ENCODE peak calls at places on chromosomes 12 and 14, in four cellular contexts. One of them, this sample, is unnamed. For H3K4me1, the result is how much of the 10 kb centered on the place peaks cover.

GRCh38 chr14:63986789-63987533 is 134.2 kb downstream of the SYNE2 start:
- DNase-seq in CD8-positive, alpha-beta T cell: no peak
- DNase-seq in hepatocyte: peak
- DNase-seq in K562: no peak
- DNase-seq in this sample: no peak

GRCh38 chr14:56137842-56138241 is 19.6 kb downstream of the PELI2 start:
- DNase-seq in CD8-positive, alpha-beta T cell: no peak
- DNase-seq in hepatocyte: no peak
- DNase-seq in K562: no peak
- DNase-seq in this sample: no peak

GRCh38 chr12:71865166-71865713 is 25.7 kb downstream of the TBC1D15 start:
- DNase-seq in hepatocyte: no peak
- DNase-seq in CD8-positive, alpha-beta T cell: no peak
- DNase-seq in K562: no peak
- DNase-seq in this sample: no peak

GRCh38 chr12:27906658-27907473 is 65.7 kb downstream of the PTHLH start:
- DNase-seq in hepatocyte: peak
- DNase-seq in CD8-positive, alpha-beta T cell: no peak
- DNase-seq in K562: peak
- DNase-seq in this sample: no peak

GRCh38 chr12:53983580-53984572 is 1.1 kb upstream of the HOXC10 start:
- DNase-seq in hepatocyte: no peak
- DNase-seq in K562: no peak
- DNase-seq in CD8-positive, alpha-beta T cell: no peak
- DNase-seq in this sample: no peak

GRCh38 chr12:110102255-110102654 is 21.9 kb upstream of the IFT81 start:
- DNase-seq in K562: peak
- DNase-seq in CD8-positive, alpha-beta T cell: peak
- DNase-seq in hepatocyte: peak
- DNase-seq in this sample: no peak

GRCh38 chr14:103621860-103622259 is 7.2 kb upstream of the KLC1 start:
- DNase-seq in hepatocyte: no peak
- DNase-seq in CD8-positive, alpha-beta T cell: no peak
- DNase-seq in K562: no peak
- DNase-seq in this sample: no peak

GRCh38 chr14:90810808-90811207 is 5.4 kb downstream of the TTC7B start:
- DNase-seq in hepatocyte: no peak
- DNase-seq in CD8-positive, alpha-beta T cell: no peak
- DNase-seq in K562: no peak
- DNase-seq in this sample: no peak

GRCh38 chr14:97266653-97267052 is 469.5 kb downstream of the VRK1 start:
- DNase-seq in CD8-positive, alpha-beta T cell: no peak
- DNase-seq in hepatocyte: peak
- DNase-seq in K562: no peak
- DNase-seq in this sample: no peak

GRCh38 chr12:132178314-132178713 is 34.1 kb downstream of the NOC4L start:
- DNase-seq in CD8-positive, alpha-beta T cell: no peak
- DNase-seq in hepatocyte: no peak
- DNase-seq in K562: no peak
- DNase-seq in this sample: no peak

GRCh38 chr14:100713720-100714119 is 13.0 kb upstream of the DLK1 start:
- DNase-seq in K562: no peak
- DNase-seq in CD8-positive, alpha-beta T cell: no peak
- DNase-seq in hepatocyte: no peak
- DNase-seq in this sample: no peak

GRCh38 chr12:132276066-132276719 is 53.2 kb downstream of the GALNT9 start:
- DNase-seq in K562: no peak
- DNase-seq in CD8-positive, alpha-beta T cell: no peak
- DNase-seq in hepatocyte: no peak
- DNase-seq in this sample: no peak

GRCh38 chr12:48818831-48819590 is 715 bp downstream of the CACNB3 start:
- DNase-seq in hepatocyte: peak
- DNase-seq in K562: no peak
- DNase-seq in CD8-positive, alpha-beta T cell: peak
- DNase-seq in this sample: no peak

GRCh38 chr12:25074113-25074512 is 120.8 kb downstream of the DNAI7 start:
- DNase-seq in K562: no peak
- DNase-seq in CD8-positive, alpha-beta T cell: no peak
- DNase-seq in hepatocyte: no peak
- DNase-seq in this sample: no peak

GRCh38 chr14:49617846-49618519 is 2.4 kb downstream of the RPL36AL start:
- DNase-seq in CD8-positive, alpha-beta T cell: no peak
- DNase-seq in hepatocyte: no peak
- DNase-seq in K562: no peak
- DNase-seq in this sample: no peak

GRCh38 chr12:45629292-45629691 is 100.2 kb upstream of the ARID2 start:
- DNase-seq in K562: no peak
- DNase-seq in CD8-positive, alpha-beta T cell: no peak
- DNase-seq in hepatocyte: no peak
- DNase-seq in this sample: no peak

GRCh38 chr14:64170190-64170589 is 124.0 kb downstream of the ESR2 start:
- DNase-seq in CD8-positive, alpha-beta T cell: no peak
- DNase-seq in hepatocyte: no peak
- DNase-seq in K562: no peak
- DNase-seq in this sample: no peak

GRCh38 chr14:50608302-50608851 is 48.4 kb downstream of the ATL1 start:
- DNase-seq in K562: no peak
- DNase-seq in hepatocyte: no peak
- DNase-seq in CD8-positive, alpha-beta T cell: no peak
- DNase-seq in this sample: no peak

GRCh38 chr14:26448181-26448855 is 149.5 kb downstream of the NOVA1 start:
- DNase-seq in hepatocyte: no peak
- DNase-seq in K562: no peak
- DNase-seq in CD8-positive, alpha-beta T cell: no peak
- DNase-seq in this sample: peak

GRCh38 chr14:71931492-71932228 is 569 bp upstream of the RGS6 start:
- DNase-seq in hepatocyte: no peak
- DNase-seq in CD8-positive, alpha-beta T cell: no peak
- DNase-seq in K562: no peak
- DNase-seq in this sample: no peak

GRCh38 chr12:65292241-65292640 is 13.8 kb downstream of the MSRB3 start:
- DNase-seq in hepatocyte: no peak
- DNase-seq in K562: no peak
- DNase-seq in CD8-positive, alpha-beta T cell: no peak
- DNase-seq in this sample: no peak

GRCh38 chr12:53046655-53047220 is 3.1 kb upstream of the TNS2 start:
- DNase-seq in CD8-positive, alpha-beta T cell: peak
- DNase-seq in hepatocyte: no peak
- DNase-seq in K562: peak
- DNase-seq in this sample: no peak

GRCh38 chr12:90067791-90068190 is 359.2 kb upstream of the ATP2B1 start:
- DNase-seq in K562: no peak
- DNase-seq in hepatocyte: no peak
- DNase-seq in CD8-positive, alpha-beta T cell: no peak
- DNase-seq in this sample: no peak

GRCh38 chr12:65306603-65307501 is 28.4 kb downstream of the MSRB3 start:
- DNase-seq in hepatocyte: peak
- DNase-seq in CD8-positive, alpha-beta T cell: no peak
- DNase-seq in K562: peak
- DNase-seq in this sample: peak

GRCh38 chr12:120925740-120926563 is 21.8 kb upstream of the SPPL3 start:
- DNase-seq in hepatocyte: no peak
- DNase-seq in CD8-positive, alpha-beta T cell: no peak
- DNase-seq in K562: no peak
- DNase-seq in this sample: no peak

GRCh38 chr12:120413901-120414695 is 23.8 kb upstream of the COX6A1 start:
- DNase-seq in hepatocyte: peak
- DNase-seq in K562: no peak
- DNase-seq in CD8-positive, alpha-beta T cell: no peak
- DNase-seq in this sample: no peak

GRCh38 chr14:20332386-20332945 is 613 bp downstream of the CCNB1IP1 start:
- DNase-seq in hepatocyte: peak
- DNase-seq in K562: peak
- DNase-seq in CD8-positive, alpha-beta T cell: no peak
- DNase-seq in this sample: no peak

GRCh38 chr12:26058308-26058707 is 66.5 kb downstream of the BHLHE41 start:
- DNase-seq in K562: peak
- DNase-seq in hepatocyte: no peak
- DNase-seq in CD8-positive, alpha-beta T cell: no peak
- DNase-seq in this sample: no peak

GRCh38 chr12:108826807-108827721 is 30.3 kb downstream of the SSH1 start:
- DNase-seq in CD8-positive, alpha-beta T cell: no peak
- DNase-seq in K562: no peak
- DNase-seq in hepatocyte: no peak
- DNase-seq in this sample: peak

GRCh38 chr14:59346796-59347510 is 118.2 kb downstream of the GPR135 start:
- DNase-seq in K562: no peak
- DNase-seq in CD8-positive, alpha-beta T cell: no peak
- DNase-seq in hepatocyte: no peak
- DNase-seq in this sample: no peak

GRCh38 chr14:63777024-63777423 is 49.2 kb upstream of the SGPP1 start:
- DNase-seq in K562: no peak
- DNase-seq in CD8-positive, alpha-beta T cell: no peak
- DNase-seq in hepatocyte: peak
- DNase-seq in this sample: no peak

GRCh38 chr14:21039585-21040369 is 2.4 kb upstream of the RNASE7 start:
- DNase-seq in hepatocyte: peak
- DNase-seq in CD8-positive, alpha-beta T cell: no peak
- DNase-seq in K562: peak
- DNase-seq in this sample: peak

GRCh38 chr12:58189030-58189429 is 247.7 kb downstream of the ATP23 start:
- DNase-seq in hepatocyte: no peak
- DNase-seq in K562: no peak
- DNase-seq in CD8-positive, alpha-beta T cell: no peak
- DNase-seq in this sample: no peak

GRCh38 chr14:31271648-31272047 is 64.1 kb upstream of the HECTD1 start:
- DNase-seq in K562: no peak
- DNase-seq in CD8-positive, alpha-beta T cell: no peak
- DNase-seq in hepatocyte: no peak
- DNase-seq in this sample: no peak

DNA sequence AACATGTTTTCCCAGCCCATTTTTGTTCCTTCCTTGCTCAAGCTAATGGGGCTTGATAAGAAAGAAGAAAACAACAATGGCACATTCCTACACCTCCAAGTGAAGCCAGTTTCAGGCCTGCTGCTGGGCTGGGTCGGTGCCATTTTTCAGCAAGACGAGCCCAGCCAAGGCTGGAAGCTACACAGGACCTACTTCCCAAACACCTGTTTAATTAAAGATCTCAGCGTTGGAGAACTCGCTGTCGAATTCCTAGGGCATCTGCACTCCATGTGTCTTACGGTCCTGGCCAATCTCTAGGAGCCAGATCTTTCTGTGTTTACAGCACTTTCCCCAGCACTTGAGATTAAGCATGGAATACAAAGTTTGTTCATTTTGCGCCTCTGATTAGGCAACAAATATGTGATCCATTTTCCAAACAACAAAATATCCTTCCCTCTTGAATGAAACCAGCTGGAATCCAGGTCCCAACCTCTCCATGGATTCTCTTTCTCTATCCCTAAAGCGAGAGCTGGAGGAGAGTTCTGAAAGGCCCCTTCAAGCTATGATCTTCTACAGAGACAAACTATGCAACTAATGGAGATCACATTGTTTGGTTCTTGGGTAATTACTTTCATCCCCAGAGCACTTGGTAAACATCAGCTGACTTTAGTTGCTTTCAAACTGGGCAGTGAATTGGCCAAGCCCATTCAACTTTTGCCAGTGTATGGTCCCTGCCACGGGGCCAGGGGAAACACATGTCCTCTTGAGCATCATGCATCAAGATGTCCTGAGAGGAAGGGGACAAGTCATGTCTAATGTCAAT is 34.3 kb upstream of the TC2N start:
- DNase-seq in CD8-positive, alpha-beta T cell: no peak
- DNase-seq in hepatocyte: no peak
- DNase-seq in K562: no peak
- DNase-seq in this sample: no peak
- H3K4me1 ChIP-seq in CD8-positive, alpha-beta T cell: under half
- H3K4me1 ChIP-seq in hepatocyte: under half
- H3K4me1 ChIP-seq in K562: under half
- H3K4me1 ChIP-seq in this sample: under half

DNA sequence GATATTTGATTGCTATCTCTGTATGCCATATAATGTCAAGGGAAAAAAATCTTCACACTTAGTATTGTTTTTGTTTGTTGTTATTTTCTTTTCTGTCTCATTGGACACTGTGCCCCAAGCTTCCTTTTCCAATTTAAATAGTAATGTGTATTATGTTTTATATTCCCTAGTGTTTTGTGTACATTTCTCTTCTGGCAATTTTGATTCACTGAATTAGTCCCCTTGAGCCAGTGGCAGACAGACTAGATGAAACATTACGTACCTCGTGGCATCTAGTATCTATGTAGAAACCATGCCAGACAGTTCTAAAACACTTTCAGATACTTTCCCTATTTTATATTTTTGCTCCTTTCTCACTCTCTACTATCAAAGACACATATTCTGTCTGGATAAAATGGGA is at the start of gene OR6C1:
- DNase-seq in CD8-positive, alpha-beta T cell: no peak
- DNase-seq in K562: no peak
- DNase-seq in hepatocyte: no peak
- DNase-seq in this sample: no peak
- H3K27ac ChIP-seq in CD8-positive, alpha-beta T cell: no peak
- H3K27ac ChIP-seq in K562: no peak
- H3K27ac ChIP-seq in hepatocyte: no peak
- H3K27ac ChIP-seq in this sample: no peak

DNA sequence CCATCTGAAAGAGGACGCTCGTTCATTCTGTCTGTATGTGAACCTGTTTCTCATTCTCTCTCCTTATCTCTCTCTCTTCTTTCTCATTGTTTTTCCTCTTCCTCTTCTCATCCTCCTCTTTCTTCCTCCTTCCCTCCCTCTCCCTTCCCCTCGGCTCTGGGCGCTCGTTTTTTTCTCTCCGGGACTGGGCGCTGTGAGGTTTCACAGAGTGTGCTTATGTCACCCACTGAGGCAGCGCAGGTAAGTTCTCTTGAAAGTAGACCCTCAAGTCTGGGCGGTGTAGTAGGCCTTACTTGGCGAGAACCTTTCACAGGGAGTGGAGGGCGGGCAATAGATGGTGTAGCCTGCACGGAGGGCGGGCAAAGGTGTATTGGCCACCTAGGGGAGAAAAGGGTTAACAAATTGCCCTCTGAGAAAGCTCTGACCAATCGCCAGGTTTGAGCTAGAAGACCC is 4.5 kb upstream of the SIX1 start:
- DNase-seq in hepatocyte: no peak
- DNase-seq in CD8-positive, alpha-beta T cell: no peak
- DNase-seq in K562: no peak
- DNase-seq in this sample: no peak
- H3K4me3 ChIP-seq in hepatocyte: no peak
- H3K4me3 ChIP-seq in CD8-positive, alpha-beta T cell: no peak
- H3K4me3 ChIP-seq in K562: no peak
- H3K4me3 ChIP-seq in this sample: no peak

GRCh38 chr12:75480469-75480949 is at the start of gene GLIPR1:
- DNase-seq in hepatocyte: peak
- DNase-seq in CD8-positive, alpha-beta T cell: peak
- DNase-seq in K562: peak
- DNase-seq in this sample: peak

GRCh38 chr12:75481013-75481705 is 604 bp downstream of the GLIPR1 start:
- DNase-seq in hepatocyte: no peak
- DNase-seq in CD8-positive, alpha-beta T cell: no peak
- DNase-seq in K562: no peak
- DNase-seq in this sample: no peak

GRCh38 chr12:75483411-75483810 is 2.9 kb downstream of the GLIPR1 start:
- DNase-seq in CD8-positive, alpha-beta T cell: no peak
- DNase-seq in K562: no peak
- DNase-seq in hepatocyte: no peak
- DNase-seq in this sample: no peak

GRCh38 chr12:75481774-75482173 is 1.2 kb downstream of the GLIPR1 start:
- DNase-seq in CD8-positive, alpha-beta T cell: no peak
- DNase-seq in hepatocyte: no peak
- DNase-seq in K562: no peak
- DNase-seq in this sample: no peak

GRCh38 chr12:75482636-75483035 is 2.1 kb downstream of the GLIPR1 start:
- DNase-seq in CD8-positive, alpha-beta T cell: no peak
- DNase-seq in hepatocyte: no peak
- DNase-seq in K562: no peak
- DNase-seq in this sample: no peak
- H3K4me1 ChIP-seq in CD8-positive, alpha-beta T cell: half or more
- H3K4me1 ChIP-seq in hepatocyte: under half
- H3K4me1 ChIP-seq in K562: under half
- H3K4me1 ChIP-seq in this sample: half or more